ENCODE peak calls at places on chromosome 21, in six cellular contexts. P is K562, R is GM12891, U is H1, J is GM12878, S is HepG2. G is an unnamed sample.

GRCh38 chr21:20971296-20971921 is 26.8 kb upstream of the NCAM2 start:
- DNase-seq in R (peak), U (peak), J (no peak), P (peak), S (peak), G (no peak)

GRCh38 chr21:45154511-45155508 is 80.4 kb downstream of the ADARB1 start:
- DNase-seq in U (peak), R (no peak), J (no peak), S (no peak), P (no peak), G (no peak)

GRCh38 chr21:20301395-20301794 is 696.8 kb upstream of the NCAM2 start:
- DNase-seq in S (no peak), J (no peak), R (no peak), U (no peak), P (no peak), G (no peak)

GRCh38 chr21:42535602-42536171 is 22.0 kb downstream of the SLC37A1 start:
- DNase-seq in P (no peak), U (no peak), R (peak), J (peak), S (no peak), G (peak)

GRCh38 chr21:42575111-42575510 is 61.5 kb downstream of the SLC37A1 start:
- DNase-seq in P (no peak), R (no peak), U (no peak), J (no peak), S (no peak), G (no peak)

GRCh38 chr21:33783173-33783572 is 132.4 kb downstream of the ATP5PO start:
- DNase-seq in S (no peak), U (no peak), R (no peak), J (no peak), P (no peak), G (no peak)

GRCh38 chr21:16116798-16117197 is 387.0 kb downstream of the USP25 start:
- DNase-seq in S (no peak), R (no peak), P (no peak), U (no peak), J (no peak), G (no peak)

GRCh38 chr21:45859762-45860357 is 121.7 kb upstream of the COL6A1 start:
- DNase-seq in S (no peak), R (no peak), U (no peak), P (no peak), J (no peak), G (no peak)

GRCh38 chr21:36005879-36006400 is 54.4 kb downstream of the SETD4 start:
- DNase-seq in R (no peak), J (no peak), S (no peak), P (no peak), U (no peak), G (no peak)

GRCh38 chr21:36004441-36004840 is 55.9 kb downstream of the SETD4 start:
- DNase-seq in R (no peak), U (no peak), J (peak), P (peak), S (no peak), G (no peak)

GRCh38 chr21:36010801-36011200 is 49.5 kb downstream of the SETD4 start:
- DNase-seq in P (no peak), J (no peak), U (no peak), R (no peak), S (no peak), G (no peak)

GRCh38 chr21:36008505-36008904 is 51.8 kb downstream of the SETD4 start:
- DNase-seq in R (no peak), P (no peak), J (no peak), U (no peak), S (no peak), G (no peak)

GRCh38 chr21:36005018-36005417 is 55.3 kb downstream of the SETD4 start:
- DNase-seq in S (no peak), J (no peak), P (peak), U (no peak), R (no peak), G (no peak)
- TF ChIP-seq POLR2A in S (no peak), J (no peak), P (no peak), U (no peak), R (no peak), G (no peak)

DNA sequence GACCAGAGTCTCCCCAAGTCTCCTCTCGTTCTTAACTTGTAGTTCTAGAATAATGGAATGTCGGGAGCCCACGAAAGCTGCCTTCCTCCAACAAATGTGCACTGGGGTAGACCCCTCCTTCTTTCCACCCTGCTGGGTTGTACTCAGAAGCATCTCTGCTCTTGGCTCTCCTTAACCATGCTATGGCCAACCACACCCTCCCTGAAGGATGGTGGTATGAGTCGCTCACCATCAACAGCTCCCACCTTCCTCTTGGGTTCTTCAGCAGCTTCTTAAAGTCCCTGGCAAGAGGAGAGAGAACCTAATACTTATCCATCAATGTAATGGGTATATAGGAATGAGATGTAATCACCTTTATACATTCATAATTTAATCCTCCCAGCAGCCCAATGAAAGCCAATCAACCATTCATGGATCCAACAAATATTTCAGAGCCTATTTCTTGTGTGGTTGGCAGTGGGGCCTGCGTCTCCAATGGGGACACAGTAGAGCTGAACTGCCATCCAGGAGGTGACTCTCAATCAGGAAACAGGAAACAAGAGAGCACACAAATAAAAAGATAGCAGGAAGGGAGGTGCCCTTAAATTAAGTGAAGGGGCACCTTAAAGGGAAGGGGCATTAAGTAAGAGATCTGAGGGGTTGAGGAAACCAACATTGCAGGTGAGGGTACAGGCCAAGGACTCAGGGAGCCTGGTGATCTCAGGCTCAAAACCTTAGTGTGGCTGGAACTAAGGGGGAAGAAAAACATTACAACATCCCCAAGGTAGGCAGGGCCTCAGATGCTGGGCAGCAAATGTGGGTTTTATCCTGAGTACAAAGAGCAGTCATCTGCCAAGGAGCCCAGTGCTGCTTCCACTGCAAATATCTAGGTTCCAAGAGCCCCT is 64.4 kb upstream of the ETS2 start:
- DNase-seq in S (no peak), U (no peak), J (no peak), R (no peak), P (no peak), G (no peak)
- TF ChIP-seq TAF1 in S (no peak), U (no peak), J (no peak), R (no peak), P (no peak), G (no peak)

GRCh38 chr21:36485476-36485875 is 5.6 kb upstream of the CLDN14 start:
- DNase-seq in S (no peak), U (no peak), J (no peak), P (no peak), R (no peak), G (no peak)

GRCh38 chr21:36489103-36489785 is 9.3 kb upstream of the CLDN14 start:
- DNase-seq in S (no peak), P (no peak), R (no peak), U (no peak), J (no peak), G (no peak)

GRCh38 chr21:36491191-36491916 is 11.4 kb upstream of the CLDN14 start:
- DNase-seq in P (no peak), J (no peak), S (no peak), R (no peak), U (no peak), G (no peak)

GRCh38 chr21:36486246-36486645 is 6.3 kb upstream of the CLDN14 start:
- DNase-seq in S (no peak), J (no peak), R (no peak), P (no peak), U (no peak), G (no peak)

GRCh38 chr21:36487641-36488307 is 7.9 kb upstream of the CLDN14 start:
- DNase-seq in R (no peak), U (no peak), P (no peak), J (no peak), S (no peak), G (no peak)
- TF ChIP-seq POLR2AphosphoS5 in R (no peak), U (no peak), P (no peak), J (no peak), S (no peak), G (no peak)

GRCh38 chr21:34889287-34889536 is 159.9 kb downstream of the RUNX1 start:
- DNase-seq in R (no peak), J (no peak), S (peak), U (no peak), P (no peak), G (no peak)

GRCh38 chr21:34890258-34890723 is 158.8 kb downstream of the RUNX1 start:
- DNase-seq in R (no peak), P (no peak), J (no peak), U (no peak), S (peak), G (no peak)

GRCh38 chr21:34889537-34890257 is 159.4 kb downstream of the RUNX1 start:
- DNase-seq in S (peak), J (no peak), R (peak), U (no peak), P (peak), G (peak)

GRCh38 chr21:34887729-34888568 is 161.2 kb downstream of the RUNX1 start:
- DNase-seq in P (peak), R (peak), U (no peak), S (peak), J (no peak), G (peak)

DNA sequence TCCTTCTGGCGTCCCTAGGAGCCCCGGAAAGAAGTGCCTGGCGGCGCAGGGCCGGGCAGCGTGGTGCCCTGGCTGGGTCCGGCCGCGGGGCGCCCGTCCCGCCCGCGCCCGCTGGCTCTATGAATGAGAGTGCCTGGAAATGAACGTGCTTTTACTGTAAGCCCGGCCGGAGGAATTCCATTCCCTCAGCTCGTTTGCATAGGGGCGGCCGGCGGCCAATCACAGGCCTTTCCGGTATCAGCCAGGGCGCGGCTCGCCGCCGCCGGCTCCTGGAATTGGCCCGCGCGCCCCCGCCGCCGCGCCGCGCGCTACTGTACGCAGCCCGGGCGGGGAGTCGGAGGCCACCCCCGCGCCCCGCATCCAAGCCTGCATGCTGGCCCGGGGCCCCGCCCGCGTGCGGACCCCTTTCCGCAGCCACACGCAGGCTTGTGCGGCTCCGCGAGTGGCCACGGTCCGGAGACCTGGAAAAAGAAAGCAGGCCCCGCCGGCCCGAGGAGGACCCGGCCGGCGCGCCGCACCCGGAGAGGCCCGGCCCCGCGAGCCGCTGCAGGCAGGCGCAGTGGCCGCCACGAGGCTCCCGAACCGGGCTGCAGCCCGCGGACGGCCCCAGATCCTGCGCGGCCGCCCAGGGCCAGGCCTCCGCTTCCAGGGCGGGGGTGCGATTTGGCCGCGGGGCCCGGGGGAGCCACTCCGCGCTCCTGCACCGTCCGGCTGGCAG is 160.4 kb downstream of the RUNX1 start:
- DNase-seq in U (peak), P (peak), S (peak), J (no peak), R (peak), G (peak)
- TF ChIP-seq POLR2A in U (no peak), P (peak), S (peak), J (peak), R (peak), G (peak)

GRCh38 chr21:37550618-37551405 is 184.2 kb downstream of the DYRK1A start:
- DNase-seq in S (no peak), U (no peak), P (peak), J (no peak), R (no peak), G (no peak)

GRCh38 chr21:37547615-37547975 is 181.0 kb downstream of the DYRK1A start:
- DNase-seq in S (no peak), P (no peak), U (no peak), J (no peak), R (no peak), G (no peak)

GRCh38 chr21:37548521-37548981 is 182.0 kb downstream of the DYRK1A start:
- DNase-seq in J (no peak), S (no peak), P (no peak), R (no peak), U (no peak), G (no peak)

GRCh38 chr21:37546299-37546908 is 179.8 kb downstream of the DYRK1A start:
- DNase-seq in U (no peak), J (no peak), R (no peak), P (no peak), S (no peak), G (no peak)

GRCh38 chr21:37546949-37547614 is 180.5 kb downstream of the DYRK1A start:
- DNase-seq in P (no peak), R (no peak), U (no peak), S (no peak), J (no peak), G (no peak)
- TF ChIP-seq TAF1 in P (no peak), R (no peak), U (no peak), S (no peak), J (no peak), G (no peak)

GRCh38 chr21:40349591-40349990 is 482.4 kb downstream of the PCP4 start:
- DNase-seq in R (no peak), P (no peak), S (no peak), J (no peak), U (no peak), G (no peak)

GRCh38 chr21:40351006-40351405 is 483.8 kb downstream of the PCP4 start:
- DNase-seq in J (no peak), R (no peak), U (no peak), P (no peak), S (no peak), G (no peak)

GRCh38 chr21:40340357-40340756 is 473.1 kb downstream of the PCP4 start:
- DNase-seq in J (no peak), S (no peak), U (no peak), R (no peak), P (no peak), G (no peak)

GRCh38 chr21:40345700-40346099 is 478.5 kb downstream of the PCP4 start:
- DNase-seq in P (no peak), S (no peak), R (no peak), J (no peak), U (no peak), G (no peak)
- TF ChIP-seq POLR2AphosphoS5 in P (no peak), S (no peak), R (no peak), J (no peak), U (no peak), G (no peak)

DNA sequence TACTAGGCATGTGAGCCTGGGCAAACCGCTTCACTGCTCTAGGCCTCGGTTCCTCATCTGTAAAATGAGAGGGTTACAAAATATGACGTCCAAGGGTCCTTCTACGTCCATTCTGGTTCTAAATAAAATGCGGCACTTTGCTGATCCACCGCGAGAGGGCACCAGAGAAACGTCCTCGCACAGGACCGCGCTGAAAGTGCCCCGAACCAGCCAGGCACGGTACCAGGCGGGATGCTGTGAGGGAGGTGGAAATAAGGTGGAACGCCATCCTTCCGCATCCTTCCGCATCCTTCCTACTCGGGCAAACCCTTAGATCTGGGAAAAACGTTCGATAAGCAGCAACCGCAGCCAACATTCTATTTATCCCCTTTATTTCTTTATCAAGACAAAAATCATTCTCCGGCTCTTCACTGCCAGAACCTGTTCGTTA is 60.3 kb upstream of the KRTAP19-8 start:
- DNase-seq in U (peak), J (no peak), S (peak), R (peak), P (peak), G (peak)
- TF ChIP-seq POLR2A in U (no peak), J (no peak), S (no peak), R (no peak), P (no peak), G (no peak)

GRCh38 chr21:26797878-26798456 is 47.2 kb downstream of the ADAMTS1 start:
- DNase-seq in U (no peak), R (no peak), S (no peak), J (no peak), P (no peak), G (no peak)

GRCh38 chr21:26801524-26801923 is 43.7 kb downstream of the ADAMTS1 start:
- DNase-seq in S (no peak), J (no peak), P (no peak), R (no peak), U (no peak), G (no peak)

GRCh38 chr21:26798856-26799751 is 46.1 kb downstream of the ADAMTS1 start:
- DNase-seq in J (no peak), R (no peak), S (no peak), P (no peak), U (no peak), G (no peak)

GRCh38 chr21:26800001-26800400 is 45.2 kb downstream of the ADAMTS1 start:
- DNase-seq in J (no peak), P (no peak), U (no peak), R (no peak), S (no peak), G (no peak)

DNA sequence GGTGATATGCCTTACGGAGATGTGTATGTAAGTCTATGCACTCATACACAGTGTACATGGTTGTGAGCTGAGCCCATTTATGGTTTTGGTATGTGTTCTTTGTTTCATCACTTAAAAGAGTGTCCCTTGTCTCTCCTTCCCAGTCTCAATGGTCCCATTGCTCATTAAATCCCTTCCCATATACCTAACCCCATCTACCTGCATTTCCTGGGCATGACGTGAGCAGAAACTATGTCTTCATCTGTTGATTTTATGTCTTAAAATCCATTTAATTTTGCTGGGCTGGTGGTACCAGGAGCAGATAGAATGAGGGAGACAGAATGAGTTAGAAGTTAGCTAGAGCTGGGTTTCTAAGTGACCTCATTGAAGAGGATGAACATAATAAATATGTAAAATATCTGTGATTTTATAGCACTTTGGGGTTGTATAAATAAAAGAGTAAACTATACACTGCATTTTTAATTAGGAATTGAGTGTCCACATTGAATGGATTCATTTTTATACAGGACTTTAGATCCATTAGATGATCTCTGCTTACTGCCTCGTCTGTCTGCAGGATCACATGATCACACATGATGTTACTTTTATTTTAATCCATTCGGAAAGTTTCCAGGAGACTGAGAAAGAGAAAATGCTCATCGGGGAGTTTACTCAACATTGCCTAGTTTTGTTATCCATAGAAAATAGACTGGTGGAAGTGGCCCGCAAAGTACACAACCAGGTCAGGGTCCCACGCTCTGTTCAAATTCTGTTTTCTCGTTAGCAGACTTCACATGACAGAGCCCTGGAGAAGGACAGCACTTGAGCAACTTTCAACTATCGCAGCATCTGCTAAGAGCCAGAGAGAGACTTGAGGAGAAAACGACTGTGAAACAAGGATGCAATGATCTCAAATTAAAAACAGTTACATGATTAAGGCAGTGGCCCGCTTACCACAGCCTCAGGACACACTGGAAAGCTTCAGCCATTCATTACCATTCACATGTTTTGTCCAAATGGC is 44.5 kb downstream of the ADAMTS1 start:
- DNase-seq in R (no peak), J (no peak), S (no peak), U (no peak), P (no peak), G (no peak)
- TF ChIP-seq TAF1 in R (no peak), J (no peak), S (no peak), U (no peak), P (no peak), G (no peak)

DNA sequence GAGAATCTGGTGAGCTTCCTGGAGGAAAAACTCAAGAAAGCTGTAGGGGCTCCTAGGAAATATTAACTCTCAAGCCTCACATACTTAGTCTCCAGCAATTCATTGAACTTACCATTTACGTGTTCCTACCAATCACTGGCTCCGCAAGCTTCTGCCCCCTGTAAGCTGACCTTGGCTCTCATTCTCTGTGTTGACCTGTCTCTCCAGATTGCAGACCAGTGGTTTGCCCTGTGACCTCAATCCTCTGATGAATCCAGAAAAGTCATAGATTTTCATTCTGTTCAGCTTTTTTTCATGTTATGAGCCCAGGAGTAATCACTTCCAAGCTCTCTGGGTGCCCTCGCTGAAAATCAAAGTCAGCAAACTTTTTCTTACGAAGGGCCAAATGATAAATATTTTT is 241.9 kb downstream of the DSCAM start:
- DNase-seq in S (no peak), R (no peak), U (no peak), P (no peak), J (no peak), G (no peak)
- TF ChIP-seq POLR2AphosphoS5 in S (no peak), R (no peak), U (no peak), P (no peak), J (no peak), G (no peak)

G was measured in GM12892.